ENCODE peak calls at places on chromosome 14, in nine cellular contexts. U is HCT116, A is neuronal stem cell, Q is SK-N-SH, K is IMR-90, P is mesendoderm, M is H9, D is K562, V is NT2/D1. C is an unnamed sample.

GRCh38 chr14:102777711-102778615 is 714 bp downstream of the TRAF3 start:
- DNase-seq in Q (peak; percentile 72), P (no peak), V (no peak), M (peak; percentile 27), D (peak; percentile 73), U (no peak), K (peak; percentile 47), A (no peak), C (peak; percentile 44)

GRCh38 chr14:92916201-92916600 is 6.7 kb upstream of the CHGA start:
- DNase-seq in V (no peak), M (no peak), P (no peak), U (no peak), K (no peak), D (no peak), A (no peak), Q (no peak), C (no peak)

GRCh38 chr14:102964152-102964730 is 41.8 kb downstream of the AMN start:
- DNase-seq in Q (no peak), U (no peak), M (no peak), P (no peak), V (no peak), K (no peak), D (no peak), A (no peak), C (no peak)

GRCh38 chr14:69675877-69676416 is 64.6 kb downstream of the SUSD6 start:
- DNase-seq in U (no peak), Q (no peak), A (no peak), D (no peak), M (no peak), V (no peak), K (no peak), P (no peak), C (no peak)

GRCh38 chr14:89255012-89255411 is 162.0 kb downstream of the FOXN3 start:
- DNase-seq in D (no peak), A (no peak), V (no peak), Q (no peak), M (no peak), U (no peak), P (no peak), K (no peak), C (no peak)

GRCh38 chr14:102605026-102605425 is 12.6 kb downstream of the RCOR1 start:
- DNase-seq in A (no peak), V (no peak), Q (no peak), U (no peak), K (no peak), M (no peak), D (no peak), P (no peak), C (no peak)

GRCh38 chr14:51394804-51395203 is 154.8 kb downstream of the TMX1 start:
- DNase-seq in U (no peak), K (no peak), V (no peak), Q (no peak), P (peak; percentile 29), D (no peak), A (no peak), M (no peak), C (no peak)

GRCh38 chr14:100289916-100290606 is 16.2 kb downstream of the SLC25A29 start:
- DNase-seq in U (no peak), A (no peak), P (no peak), V (no peak), K (no peak), D (no peak), Q (peak; percentile 47), M (peak; percentile 38), C (no peak)

GRCh38 chr14:77187649-77188012 is 6.0 kb downstream of the TMEM63C start:
- DNase-seq in V (no peak), U (no peak), M (no peak), A (no peak), D (no peak), K (no peak), P (no peak), Q (no peak), C (no peak)

GRCh38 chr14:77194706-77195105 is 13.1 kb downstream of the TMEM63C start:
- DNase-seq in M (no peak), D (no peak), V (no peak), Q (no peak), K (no peak), P (no peak), U (no peak), A (no peak), C (no peak)

GRCh38 chr14:77189479-77189878 is 7.9 kb downstream of the TMEM63C start:
- DNase-seq in Q (no peak), V (no peak), P (no peak), M (no peak), A (no peak), K (no peak), U (no peak), D (no peak), C (no peak)

GRCh38 chr14:77186911-77187648 is 5.5 kb downstream of the TMEM63C start:
- DNase-seq in U (peak; percentile 27), M (no peak), P (peak; percentile 71), A (peak; percentile 27), K (peak; percentile 26), Q (no peak), D (no peak), V (peak; percentile 23), C (peak; percentile 64)

DNA sequence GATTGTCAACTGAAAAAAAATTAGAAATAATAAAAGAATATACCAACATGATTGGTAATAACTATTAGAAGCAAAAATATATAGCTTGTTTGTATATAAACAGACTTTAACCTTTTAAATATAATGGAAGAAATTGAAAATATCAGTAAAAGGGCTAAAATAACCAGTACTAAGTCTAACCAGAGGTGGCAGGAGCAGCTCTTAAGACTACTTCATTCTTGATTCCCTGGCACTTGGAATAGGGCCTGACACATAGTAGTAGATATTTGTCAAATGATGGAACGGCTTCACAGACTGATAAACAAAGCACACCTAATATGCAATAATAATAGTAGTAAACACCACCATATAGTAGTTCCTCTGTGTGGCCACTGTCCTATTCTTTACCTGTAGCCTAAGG is 9.4 kb downstream of the TMEM63C start:
- DNase-seq in P (no peak), A (no peak), M (no peak), D (no peak), U (no peak), K (no peak), Q (peak; percentile 3), V (no peak), C (no peak)
- H3K9ac ChIP-seq in P (no peak overlapping the region), A (no peak overlapping the region), M (no peak overlapping the region), D (no peak overlapping the region), U (no peak overlapping the region), K (no peak overlapping the region), Q (no peak overlapping the region), V (no peak overlapping the region), C (no peak overlapping the region)

GRCh38 chr14:64569108-64570045 is 19.6 kb downstream of the PPP1R36 start:
- DNase-seq in M (no peak), D (no peak), A (no peak), K (peak; percentile 61), Q (no peak), U (peak; percentile 62), V (no peak), P (peak; percentile 84), C (peak; percentile 18)

GRCh38 chr14:64577211-64577610 is 27.4 kb downstream of the PPP1R36 start:
- DNase-seq in U (no peak), K (no peak), D (no peak), Q (no peak), P (no peak), V (no peak), A (no peak), M (no peak), C (no peak)

GRCh38 chr14:64572721-64573508 is 23.2 kb downstream of the PPP1R36 start:
- DNase-seq in P (peak; percentile 17), M (no peak), D (no peak), Q (no peak), K (peak; percentile 65), A (no peak), U (no peak), V (peak; percentile 47), C (peak; percentile 9)

GRCh38 chr14:64580451-64580850 is 30.7 kb downstream of the PPP1R36 start:
- DNase-seq in D (no peak), V (no peak), Q (no peak), P (no peak), U (no peak), A (no peak), K (peak; percentile 45), M (no peak), C (no peak)

DNA sequence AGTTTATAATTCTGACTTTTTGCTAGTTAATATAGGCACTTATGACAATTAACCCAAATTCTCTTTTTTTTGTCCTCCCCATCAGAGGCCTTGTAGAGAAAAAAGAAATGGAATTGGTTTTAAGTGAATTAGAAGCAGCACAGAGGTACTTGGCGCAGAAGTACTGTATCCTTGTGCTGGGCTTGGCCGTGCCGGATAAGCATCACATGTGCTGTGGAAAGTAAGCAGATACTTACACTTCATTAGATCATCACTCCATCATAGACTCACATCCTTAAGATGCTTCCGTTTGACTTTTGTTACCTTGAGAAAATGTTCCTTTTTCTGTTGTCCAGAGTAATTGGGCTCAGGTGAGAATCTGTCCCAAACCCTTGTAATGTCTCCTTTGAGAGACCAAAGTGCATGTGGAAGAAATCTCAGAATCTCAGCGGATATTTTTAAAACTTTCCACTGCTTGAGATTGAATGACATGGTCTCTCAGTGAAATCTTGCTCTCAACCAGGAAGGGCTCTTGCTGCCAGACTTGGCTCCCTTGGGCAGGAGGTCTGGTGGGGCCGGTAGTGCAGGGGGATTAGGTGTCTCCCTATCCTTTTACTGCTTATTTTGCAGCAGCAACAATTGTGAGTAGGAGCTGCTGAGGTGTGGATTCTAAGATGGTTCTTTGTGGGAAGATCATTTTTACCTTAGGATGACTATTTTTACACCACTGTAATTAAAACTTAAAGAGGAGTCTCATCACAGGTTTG is 24.8 kb downstream of the PPP1R36 start:
- DNase-seq in A (no peak), P (no peak), K (no peak), V (no peak), Q (no peak), U (no peak), M (no peak), D (no peak), C (no peak)
- H3K9ac ChIP-seq in A (no peak overlapping the region), P (no peak overlapping the region), K (no peak overlapping the region), V (no peak overlapping the region), Q (no peak overlapping the region), U (no peak overlapping the region), M (no peak overlapping the region), D (no peak overlapping the region), C (no peak overlapping the region)

GRCh38 chr14:59117754-59118153 is 70.7 kb upstream of the DAAM1 start:
- DNase-seq in V (no peak), U (no peak), P (no peak), Q (no peak), D (no peak), K (peak; percentile 36), A (no peak), M (no peak), C (no peak)

GRCh38 chr14:59123526-59123925 is 64.9 kb upstream of the DAAM1 start:
- DNase-seq in V (no peak), A (no peak), K (peak; percentile 32), P (no peak), Q (no peak), M (no peak), U (no peak), D (no peak), C (no peak)

GRCh38 chr14:59116984-59117415 is 71.5 kb upstream of the DAAM1 start:
- DNase-seq in K (peak; percentile 35), A (no peak), M (no peak), D (no peak), V (no peak), P (no peak), U (peak; percentile 89), Q (no peak), C (no peak)

GRCh38 chr14:59120931-59121330 is 67.5 kb upstream of the DAAM1 start:
- DNase-seq in D (no peak), K (no peak), V (no peak), M (no peak), P (no peak), Q (no peak), A (no peak), U (no peak), C (no peak)

GRCh38 chr14:59118171-59118570 is 70.3 kb upstream of the DAAM1 start:
- DNase-seq in Q (no peak), M (no peak), U (no peak), K (no peak), V (no peak), A (no peak), D (no peak), P (no peak), C (no peak)
- H3K9ac ChIP-seq in Q (no peak overlapping the region), M (no peak overlapping the region), U (no peak overlapping the region), K (no peak overlapping the region), V (no peak overlapping the region), A (no peak overlapping the region), D (no peak overlapping the region), P (no peak overlapping the region), C (no peak overlapping the region)

GRCh38 chr14:60166144-60166543 is 946 bp upstream of the DHRS7 start:
- DNase-seq in P (no peak), D (no peak), M (no peak), K (no peak), Q (no peak), U (no peak), V (no peak), A (no peak), C (no peak)
- H3K9ac ChIP-seq in P (no peak overlapping the region), D (no peak overlapping the region), M (no peak overlapping the region), K (no peak overlapping the region), Q (peak overlapping the region; percentile 82), U (peak overlapping the region; percentile 87), V (no peak overlapping the region), A (no peak overlapping the region), C (no peak overlapping the region)

C was measured in neural progenitor cell.